ENCODE peak calls at places on chromosomes 11 and 22, in seven cellular contexts. N, I, X, P, H, K and V are unnamed samples.

GRCh38 chr11:113685650-113686349 is 20.3 kb downstream of the TMPRSS5 start:
- DNase-seq in X (no peak), P (no peak), H (no peak), K (no peak), I (no peak), N (no peak), V (no peak)

GRCh38 chr22:23696326-23696851 is 5.6 kb downstream of the RGL4 start:
- DNase-seq in K (no peak), I (no peak), H (peak; percentile 51), P (no peak), X (peak; percentile 72), N (peak; percentile 39), V (no peak)

GRCh38 chr22:28620244-28620922 is 59.3 kb downstream of the TTC28 start:
- DNase-seq in H (no peak), P (no peak), K (no peak), N (no peak), X (no peak), I (no peak), V (no peak)

GRCh38 chr11:11660351-11660750 is 38.5 kb upstream of the GALNT18 start:
- DNase-seq in K (no peak), P (no peak), I (no peak), N (no peak), H (no peak), X (no peak), V (no peak)

GRCh38 chr11:115911656-115912055 is 407.4 kb upstream of the CADM1 start:
- DNase-seq in K (no peak), X (no peak), N (no peak), I (no peak), H (no peak), P (no peak), V (no peak)

GRCh38 chr11:122038543-122038942 is 77.5 kb downstream of the BLID start:
- DNase-seq in N (no peak), K (no peak), H (no peak), I (no peak), X (no peak), P (no peak), V (no peak)

GRCh38 chr11:58742981-58743880 is 11.5 kb upstream of the GLYAT start:
- DNase-seq in H (no peak), X (no peak), I (no peak), P (no peak), K (no peak), N (no peak), V (peak; percentile 7)

GRCh38 chr22:37672920-37673453 is 2.4 kb upstream of the LGALS1 start:
- DNase-seq in P (no peak), X (no peak), N (no peak), I (no peak), K (no peak), H (no peak), V (no peak)

GRCh38 chr11:13486926-13487660 is 8.7 kb downstream of the PTH start:
- DNase-seq in H (peak; percentile 52), X (peak; percentile 32), P (no peak), N (peak; percentile 70), I (no peak), K (peak; percentile 40), V (peak; percentile 54)

GRCh38 chr11:103682318-103683184 is 353.9 kb upstream of the DDI1 start:
- DNase-seq in K (peak; percentile 86), X (peak; percentile 62), I (peak; percentile 61), P (peak; percentile 29), N (peak; percentile 73), H (peak; percentile 46), V (peak; percentile 71)

GRCh38 chr11:17978553-17979287 is 34.1 kb downstream of the SERGEF start:
- DNase-seq in K (peak; percentile 41), H (peak; percentile 43), X (peak; percentile 33), I (no peak), N (peak; percentile 31), P (no peak), V (peak; percentile 37)

GRCh38 chr11:116467809-116468208 is 305.0 kb downstream of the BUD13 start:
- DNase-seq in K (peak; percentile 10), H (no peak), I (no peak), P (no peak), N (no peak), X (no peak), V (no peak)

GRCh38 chr11:112999518-112999917 is 38.3 kb downstream of the NCAM1 start:
- DNase-seq in H (no peak), X (no peak), N (no peak), K (no peak), I (no peak), P (no peak), V (no peak)

GRCh38 chr11:1863352-1864215 is 10.7 kb downstream of the LSP1 start:
- DNase-seq in H (peak; percentile 75), K (peak; percentile 82), I (peak; percentile 68), N (peak; percentile 91), X (peak; percentile 76), P (peak; percentile 77), V (peak; percentile 36)

GRCh38 chr11:63841554-63841953 is 2.6 kb downstream of the MARK2 start:
- DNase-seq in I (no peak), P (no peak), K (peak; percentile 29), H (no peak), N (peak; percentile 52), X (peak; percentile 86), V (no peak)

GRCh38 chr11:9029477-9029876 is 25.7 kb upstream of the NRIP3 start:
- DNase-seq in H (no peak), I (no peak), X (no peak), N (no peak), P (no peak), K (no peak), V (no peak)

GRCh38 chr11:43818220-43818619 is 62.4 kb upstream of the ALKBH3 start:
- DNase-seq in N (no peak), X (no peak), K (no peak), I (no peak), P (no peak), H (no peak), V (no peak)

GRCh38 chr22:36377022-36377631 is 10.6 kb downstream of the MYH9 start:
- DNase-seq in K (no peak), X (no peak), N (no peak), P (no peak), H (no peak), I (no peak), V (peak; percentile 65)

GRCh38 chr11:102974552-102975280 is 19.2 kb upstream of the MMP13 start:
- DNase-seq in I (no peak), P (no peak), K (peak; percentile 84), N (peak; percentile 41), H (peak; percentile 53), X (no peak), V (no peak)

GRCh38 chr11:134120143-134120850 is 51.4 kb downstream of the JAM3 start:
- DNase-seq in H (peak; percentile 35), P (no peak), N (no peak), X (no peak), I (no peak), K (peak; percentile 74), V (no peak)
- TF ChIP-seq POLR2A in H (no peak), P (peak; percentile 54), N (no peak), X (no peak), I (no peak), K (no peak), V (no peak)

DNA sequence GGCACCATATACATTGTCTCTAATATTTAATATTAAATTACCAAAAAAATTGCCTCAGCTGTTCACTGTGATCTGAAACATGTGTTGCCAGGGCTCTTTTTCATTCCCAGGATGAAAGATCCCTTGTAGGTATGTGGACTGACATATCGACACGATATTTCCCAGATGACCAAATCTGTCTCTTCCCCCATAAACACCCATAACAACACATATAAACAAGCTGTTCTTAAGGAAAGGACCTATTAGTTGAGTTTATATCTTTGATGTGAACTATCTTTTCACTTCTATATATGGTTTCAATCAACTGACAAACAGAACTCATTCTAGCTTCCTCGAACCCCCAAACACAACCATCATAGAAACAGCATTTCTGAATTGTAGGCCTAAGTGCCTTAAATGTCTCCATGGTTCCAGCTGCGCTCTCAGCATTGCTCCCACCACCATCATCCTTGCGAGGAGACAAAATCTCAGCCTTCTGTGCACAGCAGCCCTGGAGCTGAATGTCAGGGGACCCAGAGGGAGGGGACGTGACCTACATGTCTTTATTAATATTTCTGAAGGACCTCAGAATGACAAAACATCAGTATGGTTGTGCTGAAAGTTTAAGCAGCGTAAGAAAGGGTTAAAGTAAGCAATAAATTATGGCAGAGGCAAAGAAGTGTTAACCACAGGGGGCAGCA is 67.0 kb downstream of the ETS1 start:
- DNase-seq in N (no peak), X (no peak), K (no peak), I (no peak), P (no peak), H (no peak), V (no peak)
- TF ChIP-seq POLR2A in N (no peak), X (no peak), K (no peak), I (no peak), P (no peak), H (no peak), V (no peak)

DNA sequence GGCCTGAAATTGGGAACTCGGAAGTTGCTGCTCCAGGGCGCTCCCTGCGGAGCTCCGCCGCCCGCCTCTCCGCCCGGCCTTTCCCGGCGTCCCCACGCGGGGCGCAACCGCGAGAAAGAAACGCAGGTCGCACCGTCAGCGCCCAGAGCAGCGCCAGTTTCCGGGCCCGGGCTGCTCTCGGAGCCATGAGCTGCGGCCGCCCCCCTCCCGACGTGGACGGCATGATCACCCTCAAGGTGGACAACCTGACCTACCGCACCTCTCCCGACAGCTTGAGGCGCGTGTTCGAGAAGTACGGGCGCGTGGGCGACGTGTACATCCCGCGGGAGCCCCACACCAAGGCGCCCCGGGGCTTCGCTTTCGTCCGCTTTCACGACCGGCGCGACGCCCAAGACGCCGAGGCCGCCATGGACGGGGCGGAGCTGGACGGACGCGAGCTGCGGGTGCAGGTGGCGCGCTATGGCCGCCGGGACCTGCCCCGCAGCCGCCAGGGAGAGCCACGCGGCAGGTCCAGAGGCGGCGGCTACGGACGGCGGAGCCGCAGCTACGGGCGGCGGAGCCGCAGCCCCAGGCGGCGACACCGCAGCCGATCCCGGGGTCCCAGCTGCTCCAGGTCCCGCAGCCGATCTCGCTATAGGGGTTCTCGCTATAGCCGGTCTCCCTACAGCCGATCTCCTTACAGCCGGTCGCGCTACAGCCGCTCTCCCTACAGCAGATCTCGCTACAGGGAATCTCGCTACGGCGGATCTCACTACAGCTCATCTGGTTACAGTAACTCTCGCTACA is 516 bp downstream of the SRSF8 start:
- DNase-seq in N (peak; percentile 84), P (peak; percentile 67), H (peak; percentile 82), X (peak; percentile 69), K (peak; percentile 79), I (no peak), V (peak; percentile 92)
- TF ChIP-seq POLR2A in N (peak; percentile 80), P (peak; percentile 61), H (no peak), X (no peak), K (peak; percentile 66), I (peak; percentile 80), V (peak; percentile 90)

DNA sequence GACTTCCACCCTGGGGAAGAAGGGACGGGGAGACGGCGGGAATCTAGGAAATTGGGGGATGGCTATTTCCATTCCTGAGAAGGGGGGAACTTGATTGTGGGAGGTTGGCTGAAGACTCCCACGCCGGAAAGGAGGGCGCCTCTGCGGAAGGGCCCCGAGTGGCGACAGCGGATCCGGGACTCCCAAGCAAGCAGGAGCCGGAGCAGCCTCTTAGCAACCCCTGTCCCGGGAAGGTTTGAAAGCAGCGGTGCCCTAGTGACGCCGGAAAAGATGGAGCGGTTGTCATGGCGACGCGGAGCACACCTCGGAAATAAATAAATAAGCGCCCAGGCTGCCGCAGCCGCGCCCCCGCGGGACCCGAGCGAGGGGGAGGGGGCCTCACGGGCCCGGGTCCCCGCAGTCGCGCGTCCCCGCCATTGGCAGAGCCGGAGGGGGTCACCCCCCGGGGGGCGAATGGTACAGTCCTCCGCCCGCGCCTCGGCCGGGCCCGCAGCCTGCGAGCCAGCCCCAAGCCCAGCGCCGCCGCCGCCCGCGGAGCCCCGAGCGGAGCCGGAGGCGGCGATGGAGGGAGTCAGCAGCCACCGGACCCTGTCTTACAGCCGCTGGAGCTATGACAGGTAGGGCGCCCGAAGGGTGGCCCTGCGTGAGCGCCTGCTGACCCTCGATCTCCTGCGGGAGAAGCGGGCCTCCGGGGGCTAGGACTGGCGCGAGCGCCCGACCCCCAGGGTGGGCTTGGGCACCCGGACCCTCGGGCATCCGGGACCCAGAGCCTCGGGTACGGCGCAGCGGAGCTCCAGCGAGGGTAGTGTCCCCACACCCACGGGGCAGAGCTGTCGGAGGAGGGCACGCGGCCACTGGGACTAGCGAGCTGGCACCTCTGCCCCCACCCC is 31.9 kb downstream of the EIF3F start:
- DNase-seq in N (peak; percentile 77), X (peak; percentile 28), K (peak; percentile 30), I (no peak), P (peak; percentile 62), H (peak; percentile 61), V (no peak)
- TF ChIP-seq POLR2A in N (no peak), X (no peak), K (no peak), I (no peak), P (no peak), H (no peak), V (no peak)